ENCODE peak calls at places on chromosomes 1 and 21, in six cellular contexts. P is activated T-cell treated with anti-CD3 and anti-CD28 coated beads for 1 hour; H is non-pigmented ciliary epithelial cell; S is mesenteric fat pad; W is mucosa of gallbladder; U is stimulated activated CD8-positive, alpha-beta memory T cell treated with anti-CD3 and anti-CD28 coated beads, Interleukin-15, amount 100 ng/mL, for 1 hour. Q is an unnamed sample.

GRCh38 chr1:202159534-202160371 is 649 bp downstream of the PTPN7 start:
- DNase-seq in U (no peak), S (no peak), P (peak), H (no peak), W (no peak), Q (no peak)

GRCh38 chr1:31707711-31708110 is 3.9 kb upstream of the COL16A1 start:
- DNase-seq in U (no peak), H (peak), W (no peak), P (no peak), S (no peak), Q (peak)

GRCh38 chr1:182242641-182243040 is 148.9 kb downstream of the GLUL start:
- DNase-seq in S (no peak), U (no peak), W (no peak), H (no peak), P (no peak), Q (no peak)

GRCh38 chr21:42129300-42130266 is 58.5 kb downstream of the UMODL1 start:
- DNase-seq in S (no peak), U (no peak), P (no peak), H (no peak), W (no peak), Q (no peak)

GRCh38 chr1:220908757-220909156 is 29.5 kb downstream of the HLX start:
- DNase-seq in U (no peak), H (no peak), W (no peak), S (no peak), P (no peak), Q (peak)

GRCh38 chr1:226181996-226182714 is 4.4 kb downstream of the ACBD3 start:
- DNase-seq in W (peak), H (peak), U (no peak), S (no peak), P (no peak), Q (peak)

GRCh38 chr1:225849905-225850304 is 32.3 kb downstream of the TMEM63A start:
- DNase-seq in P (peak), S (no peak), W (no peak), H (no peak), U (no peak), Q (no peak)

GRCh38 chr1:54791880-54792522 is 9.1 kb downstream of the TTC22 start:
- DNase-seq in S (no peak), W (no peak), U (no peak), P (no peak), H (no peak), Q (peak)

GRCh38 chr1:16119504-16119903 is 36.4 kb downstream of the EPHA2 start:
- DNase-seq in U (no peak), P (no peak), S (no peak), W (no peak), H (no peak), Q (no peak)

GRCh38 chr1:65630855-65631254 is 161.8 kb upstream of the PDE4B start:
- DNase-seq in W (no peak), S (no peak), H (peak), P (no peak), U (no peak), Q (no peak)

GRCh38 chr1:167090289-167090942 is at the start of gene GPA33:
- DNase-seq in S (no peak), P (no peak), W (no peak), U (no peak), H (no peak), Q (no peak)

GRCh38 chr1:40132383-40133121 is 28.6 kb upstream of the RLF start:
- DNase-seq in W (no peak), H (no peak), P (no peak), U (no peak), S (no peak), Q (no peak)

GRCh38 chr1:181482521-181483083 is 715 bp upstream of the CACNA1E start:
- DNase-seq in P (no peak), H (no peak), S (no peak), U (no peak), W (no peak), Q (no peak)

GRCh38 chr1:194056169-194056568 is 869.8 kb upstream of the B3GALT2 start:
- DNase-seq in S (no peak), W (no peak), U (no peak), H (no peak), P (no peak), Q (no peak)

GRCh38 chr1:242890211-242890741 is 364.8 kb downstream of the CEP170 start:
- DNase-seq in U (no peak), P (no peak), S (no peak), W (peak), H (no peak), Q (peak)

GRCh38 chr1:24481843-24482610 is 20.6 kb upstream of the RCAN3 start:
- DNase-seq in W (no peak), S (no peak), U (no peak), H (no peak), P (no peak), Q (no peak)

GRCh38 chr1:235391879-235392278 is 24.7 kb downstream of the TBCE start:
- DNase-seq in H (no peak), S (no peak), U (no peak), P (no peak), W (no peak), Q (no peak)

GRCh38 chr1:200150721-200151120 is 123.2 kb downstream of the NR5A2 start:
- DNase-seq in W (no peak), H (peak), S (no peak), U (no peak), P (no peak), Q (no peak)

GRCh38 chr1:213051881-213052202 is 801 bp downstream of the RPS6KC1 start:
- DNase-seq in U (no peak), P (no peak), H (no peak), W (no peak), S (no peak), Q (no peak)

GRCh38 chr1:7912743-7913557 is 27.7 kb downstream of the TNFRSF9 start:
- DNase-seq in P (no peak), W (no peak), U (no peak), H (no peak), S (no peak), Q (no peak)

GRCh38 chr1:50348449-50349241 is 74.6 kb downstream of the DMRTA2 start:
- DNase-seq in H (peak), W (peak), S (no peak), U (no peak), P (no peak), Q (peak)

GRCh38 chr1:162213281-162213909 is 143.9 kb downstream of the NOS1AP start:
- DNase-seq in U (no peak), S (no peak), P (no peak), W (peak), H (no peak), Q (peak)

GRCh38 chr1:170309389-170310013 is 163.7 kb downstream of the NTMT2 start:
- DNase-seq in W (no peak), H (peak), U (no peak), P (no peak), S (no peak), Q (no peak)

GRCh38 chr1:198776602-198777029 is 137.8 kb downstream of the PTPRC start:
- DNase-seq in H (peak), P (no peak), W (peak), S (no peak), U (no peak), Q (no peak)

GRCh38 chr1:27522148-27522859 is 32.3 kb upstream of the WASF2 start:
- DNase-seq in H (no peak), P (peak), U (no peak), W (no peak), S (no peak), Q (no peak)

GRCh38 chr1:22702255-22702654 is 8.4 kb upstream of the EPHB2 start:
- DNase-seq in W (no peak), S (no peak), U (no peak), H (no peak), P (no peak), Q (no peak)

GRCh38 chr1:59318271-59318865 is 21.5 kb downstream of the FGGY start:
- DNase-seq in U (no peak), W (no peak), P (no peak), H (no peak), S (no peak), Q (no peak)

GRCh38 chr1:161038523-161039153 is at the start of gene TSTD1:
- DNase-seq in P (peak), S (no peak), H (no peak), U (peak), W (peak), Q (peak)

GRCh38 chr1:90356991-90357390 is 360.1 kb downstream of the BARHL2 start:
- DNase-seq in P (no peak), H (no peak), S (no peak), U (no peak), W (no peak), Q (no peak)

GRCh38 chr1:204134103-204134502 is 17.7 kb downstream of the ETNK2 start:
- DNase-seq in U (no peak), W (no peak), H (no peak), P (no peak), S (no peak), Q (no peak)

GRCh38 chr21:41742073-41742875 is 24.6 kb downstream of the RIPK4 start:
- DNase-seq in S (no peak), W (no peak), H (no peak), P (no peak), U (no peak), Q (no peak)

GRCh38 chr21:32448803-32449594 is 36.5 kb downstream of the EVA1C start:
- DNase-seq in W (no peak), H (no peak), S (no peak), P (no peak), U (no peak), Q (no peak)

GRCh38 chr21:37764696-37765095 is 151.6 kb downstream of the KCNJ6 start:
- DNase-seq in W (no peak), P (no peak), H (no peak), U (no peak), S (no peak), Q (no peak)

GRCh38 chr1:67987046-67987799 is 63.2 kb downstream of the DIRAS3 start:
- DNase-seq in H (peak), U (no peak), P (no peak), W (no peak), S (no peak), Q (no peak)

GRCh38 chr1:162537216-162537615 is 24.3 kb upstream of the UAP1 start:
- DNase-seq in U (no peak), H (no peak), W (no peak), S (no peak), P (no peak), Q (no peak)

GRCh38 chr1:172699695-172700094 is 40.8 kb downstream of the FASLG start:
- DNase-seq in H (no peak), S (no peak), P (no peak), W (no peak), U (no peak), Q (no peak)

GRCh38 chr1:78145105-78145580 is 99.4 kb downstream of the GIPC2 start:
- DNase-seq in W (peak), P (no peak), U (no peak), H (peak), S (no peak), Q (peak)

GRCh38 chr21:41642399-41642798 is 124.5 kb downstream of the RIPK4 start:
- DNase-seq in H (no peak), P (no peak), S (peak), U (no peak), W (no peak), Q (no peak)

GRCh38 chr1:218750216-218750970 is 405.3 kb downstream of the TGFB2 start:
- DNase-seq in P (no peak), S (no peak), U (no peak), H (no peak), W (no peak), Q (no peak)

Q was measured in Calu3.